ENCODE peak calls at places on chromosomes 7 and 10, in six cellular contexts. B is nucleus accumbens; G is activated CD4-positive, alpha-beta T cell treated with anti-CD3 and anti-CD28 coated beads, Interleukin-2, amount 50 U/mL, for 4 hours; L is DND-41; C is stimulated activated CD4-positive, alpha-beta T cell treated with anti-CD3 and anti-CD28 coated beads, Interleukin-4, amount 100 ng/mL, for 4 hours; I is ovary. U is an unnamed sample.

GRCh38 chr10:132655735-132656134 is 118.1 kb downstream of the INPP5A start:
- DNase-seq in B (no peak), G (no peak), L (no peak), C (no peak), I (no peak), U (no peak)

GRCh38 chr10:118741994-118742393 is 12.8 kb downstream of the CACUL1 start:
- DNase-seq in B (no peak), G (no peak), L (no peak), C (no peak), I (no peak), U (no peak)

GRCh38 chr10:35448687-35449662 is 112.7 kb downstream of the CCNY start:
- DNase-seq in B (no peak), G (no peak), L (no peak), C (no peak), I (peak), U (no peak)

GRCh38 chr7:105738133-105738532 is 138.3 kb downstream of the ATXN7L1 start:
- DNase-seq in B (no peak), G (no peak), L (no peak), C (no peak), I (no peak), U (no peak)

GRCh38 chr10:84715911-84716310 is 387.5 kb downstream of the CCSER2 start:
- DNase-seq in B (no peak), G (no peak), L (peak), C (no peak), I (no peak), U (no peak)

GRCh38 chr10:13987472-13987871 is 343.3 kb downstream of the FRMD4A start:
- DNase-seq in B (no peak), G (no peak), L (no peak), C (no peak), I (no peak), U (no peak)

GRCh38 chr10:93991596-93992284 is 2.0 kb upstream of the PLCE1 start:
- DNase-seq in B (peak), G (no peak), L (no peak), C (no peak), I (peak), U (no peak)

GRCh38 chr7:37431413-37431812 is 17.3 kb downstream of the ELMO1 start:
- DNase-seq in B (no peak), G (no peak), L (no peak), C (no peak), I (no peak), U (no peak)

GRCh38 chr7:20598479-20599419 is 16.7 kb upstream of the ABCB5 start:
- DNase-seq in B (no peak), G (no peak), L (no peak), C (no peak), I (no peak), U (no peak)

GRCh38 chr7:33754933-33755928 is 150.1 kb upstream of the BMPER start:
- DNase-seq in B (no peak), G (no peak), L (no peak), C (no peak), I (no peak), U (no peak)

GRCh38 chr7:129742267-129742666 is 130.7 kb downstream of the NRF1 start:
- DNase-seq in B (no peak), G (no peak), L (no peak), C (no peak), I (no peak), U (no peak)

GRCh38 chr7:158494162-158494586 is 93.4 kb downstream of the PTPRN2 start:
- DNase-seq in B (no peak), G (no peak), L (no peak), C (no peak), I (no peak), U (no peak)

GRCh38 chr10:123808286-123808685 is 83.3 kb downstream of the CPXM2 start:
- DNase-seq in B (no peak), G (no peak), L (no peak), C (no peak), I (no peak), U (no peak)

GRCh38 chr7:16421333-16422099 is at the start of gene CRPPA:
- DNase-seq in B (peak), G (peak), L (no peak), C (peak), I (peak), U (peak)

GRCh38 chr10:34838366-34838900 is 23.3 kb upstream of the PARD3 start:
- DNase-seq in B (no peak), G (no peak), L (no peak), C (no peak), I (no peak), U (no peak)

GRCh38 chr7:47461161-47461560 is 120.8 kb downstream of the TNS3 start:
- DNase-seq in B (no peak), G (no peak), L (no peak), C (no peak), I (no peak), U (no peak)

GRCh38 chr7:128076831-128077271 is 45.6 kb upstream of the LRRC4 start:
- DNase-seq in B (no peak), G (no peak), L (no peak), C (no peak), I (peak), U (no peak)

GRCh38 chr7:36855330-36855729 is 131.0 kb upstream of the AOAH start:
- DNase-seq in B (no peak), G (no peak), L (no peak), C (no peak), I (peak), U (no peak)

GRCh38 chr7:8379264-8379663 is 54.1 kb upstream of the NXPH1 start:
- DNase-seq in B (peak), G (no peak), L (no peak), C (no peak), I (no peak), U (no peak)

GRCh38 chr7:94022550-94022949 is 18.4 kb upstream of the BET1 start:
- DNase-seq in B (no peak), G (no peak), L (no peak), C (no peak), I (no peak), U (no peak)

GRCh38 chr10:80444646-80445319 is 9.3 kb upstream of the TSPAN14 start:
- DNase-seq in B (peak), G (peak), L (peak), C (peak), I (peak), U (peak)

GRCh38 chr7:137731436-137731835 is 115.3 kb downstream of the DGKI start:
- DNase-seq in B (no peak), G (no peak), L (no peak), C (no peak), I (no peak), U (no peak)

GRCh38 chr7:74290590-74290950 is 1.4 kb downstream of the CLIP2 start:
- DNase-seq in B (peak), G (no peak), L (no peak), C (no peak), I (no peak), U (no peak)

GRCh38 chr7:90945104-90945752 is 319.0 kb upstream of the FZD1 start:
- DNase-seq in B (no peak), G (no peak), L (no peak), C (no peak), I (no peak), U (no peak)

GRCh38 chr7:104971290-104972071 is 42.5 kb upstream of the KMT2E start:
- DNase-seq in B (no peak), G (no peak), L (no peak), C (no peak), I (no peak), U (no peak)

GRCh38 chr10:16856567-16856966 is 39.3 kb upstream of the RSU1 start:
- DNase-seq in B (no peak), G (no peak), L (no peak), C (no peak), I (no peak), U (no peak)

GRCh38 chr7:69764071-69764470 is 165.8 kb downstream of the AUTS2 start:
- DNase-seq in B (no peak), G (no peak), L (no peak), C (no peak), I (no peak), U (no peak)

GRCh38 chr10:128018236-128018635 is 108.0 kb downstream of the MKI67 start:
- DNase-seq in B (no peak), G (no peak), L (no peak), C (no peak), I (no peak), U (no peak)

U was measured in activated naive CD8-positive, alpha-beta T cell treated with anti-CD3 and anti-CD28 coated beads for 36 hours.